ENCODE peak calls at places on chromosomes 16 and 17, in nine cellular contexts. Y is AG09309, B is foreskin fibroblast, O is heart right ventricle, M is uterus, U is tibial nerve, K is ovary, W is PC-3, S is transverse colon. L is an unnamed sample.

GRCh38 chr17:44556114-44556853 is 1.0 kb upstream of the FZD2 start:
- DNase-seq in K (peak), O (peak), Y (no peak), M (peak), B (peak), W (peak), U (no peak), S (peak), L (peak)

GRCh38 chr16:48102083-48103008 is 53.4 kb downstream of the ABCC12 start:
- DNase-seq in U (no peak), K (no peak), S (no peak), B (no peak), Y (no peak), M (no peak), W (no peak), O (no peak), L (no peak)

GRCh38 chr17:57911834-57912673 is 43.2 kb downstream of the CUEDC1 start:
- DNase-seq in K (peak), W (peak), S (peak), O (peak), B (peak), M (peak), Y (no peak), U (peak), L (no peak)

GRCh38 chr17:32490101-32490482 is 3.3 kb downstream of the CDK5R1 start:
- DNase-seq in O (no peak), U (no peak), B (no peak), W (no peak), K (no peak), Y (no peak), M (no peak), S (no peak), L (no peak)

GRCh38 chr17:17761894-17762781 is 74.6 kb downstream of the SREBF1 start:
- DNase-seq in B (no peak), O (no peak), Y (no peak), U (no peak), S (no peak), K (no peak), M (no peak), W (no peak), L (no peak)

GRCh38 chr17:7838291-7839075 is 4.5 kb downstream of the KDM6B start:
- DNase-seq in S (peak), K (peak), B (peak), U (no peak), O (no peak), M (peak), W (no peak), Y (no peak), L (no peak)

GRCh38 chr16:89691986-89692569 is 5.6 kb downstream of the CDK10 start:
- DNase-seq in K (no peak), W (no peak), B (no peak), M (no peak), Y (no peak), U (no peak), S (no peak), O (no peak), L (no peak)

GRCh38 chr17:57945999-57946797 is 9.0 kb downstream of the CUEDC1 start:
- DNase-seq in W (no peak), M (no peak), S (no peak), U (no peak), B (peak), O (no peak), K (no peak), Y (no peak), L (no peak)

GRCh38 chr16:12215302-12216105 is 239.0 kb downstream of the SNX29 start:
- DNase-seq in S (no peak), B (no peak), O (no peak), K (no peak), M (no peak), W (no peak), U (no peak), Y (no peak), L (no peak)

GRCh38 chr17:49249890-49250522 is 19.4 kb upstream of the PHOSPHO1 start:
- DNase-seq in K (no peak), M (no peak), O (no peak), S (no peak), Y (no peak), U (no peak), W (no peak), B (no peak), L (no peak)

GRCh38 chr17:8284126-8284525 is 4.3 kb upstream of the RANGRF start:
- DNase-seq in S (no peak), W (no peak), B (no peak), Y (no peak), O (no peak), K (no peak), M (no peak), U (no peak), L (no peak)

GRCh38 chr16:30956601-30957455 is 726 bp upstream of the SETD1A start:
- DNase-seq in U (peak), O (peak), B (peak), Y (no peak), W (peak), S (peak), M (peak), K (peak), L (no peak)
- TF ChIP-seq CTCF in U (peak), O (no peak), B (peak), Y (peak), W (no peak), S (peak), M (peak), K (peak), L (peak)

DNA sequence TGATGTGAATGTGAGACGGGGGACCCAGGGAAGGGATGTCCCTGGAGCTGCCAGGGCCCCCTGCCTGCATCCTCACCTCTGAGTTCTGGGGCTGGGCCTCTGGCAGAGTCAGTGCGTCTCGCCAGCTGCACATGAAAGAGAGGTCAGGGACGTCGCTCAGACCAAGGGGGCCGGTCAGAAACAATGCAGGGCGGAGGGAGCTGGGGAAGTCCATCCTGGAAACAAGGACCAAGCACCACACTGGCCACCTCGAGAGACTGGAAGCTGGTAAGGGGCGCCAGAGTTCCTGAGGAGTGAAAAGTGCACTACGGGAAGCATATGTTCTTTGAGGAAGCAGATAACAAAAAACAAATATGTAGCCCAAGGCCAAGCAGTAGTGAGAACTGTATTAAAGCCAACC is 2.1 kb downstream of the TAF1C start:
- DNase-seq in M (peak), K (peak), Y (no peak), O (peak), W (no peak), S (no peak), U (no peak), B (no peak), L (no peak)
- H3K4me3 ChIP-seq in M (no peak), K (no peak), Y (no peak), O (no peak), W (no peak), S (no peak), U (no peak), B (no peak), L (no peak)

DNA sequence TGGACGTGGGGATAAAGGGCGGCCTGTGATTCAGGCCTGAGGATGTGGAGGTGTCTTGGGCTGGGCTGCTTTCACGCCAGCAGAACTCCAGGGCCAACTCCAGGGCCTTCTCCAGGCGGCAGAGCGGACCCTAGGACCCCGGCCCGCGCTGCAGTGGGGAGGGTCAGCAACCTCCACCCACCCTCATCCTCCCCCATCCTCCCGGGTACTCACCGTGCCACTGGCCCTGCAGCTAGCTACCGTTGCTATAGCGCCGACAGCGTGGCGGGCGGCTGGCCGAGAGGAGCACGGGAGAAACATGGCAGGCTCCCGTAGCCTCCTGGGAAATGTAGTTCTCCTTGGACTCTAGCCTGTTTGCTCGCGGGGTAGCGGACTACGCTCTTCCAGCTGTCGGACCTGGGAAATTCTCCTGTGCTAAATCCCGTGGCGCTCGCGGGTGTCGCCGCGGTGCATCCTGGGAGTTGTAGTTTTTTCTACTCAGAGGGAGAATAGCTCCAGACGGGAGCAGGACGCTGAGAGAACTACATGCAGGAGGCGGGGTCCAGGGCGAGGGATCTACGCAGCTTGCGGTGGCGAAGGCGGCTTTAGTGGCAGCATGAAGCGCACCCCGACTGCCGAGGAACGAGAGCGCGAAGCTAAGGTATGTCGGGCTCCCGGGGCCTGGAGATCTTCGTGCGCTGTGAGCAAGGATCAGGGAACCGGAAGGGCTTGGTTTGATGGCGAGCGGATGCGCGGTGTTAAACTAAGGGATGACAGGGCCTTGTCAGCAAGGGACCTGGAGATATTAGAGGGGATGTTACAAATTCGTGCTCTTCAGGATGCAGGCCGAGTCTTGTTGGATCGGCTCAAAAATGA is at the start of the genes FTO and RPGRIP1L:
- DNase-seq in B (peak), U (peak), K (peak), S (peak), Y (peak), W (peak), M (peak), O (peak), L (peak)
- TF ChIP-seq CTCF in B (no peak), U (no peak), K (no peak), S (no peak), Y (no peak), W (no peak), M (no peak), O (no peak), L (no peak)

GRCh38 chr16:17901309-17901708 is 430.5 kb upstream of the XYLT1 start:
- DNase-seq in W (no peak), S (no peak), M (no peak), K (no peak), B (no peak), U (no peak), O (no peak), Y (no peak), L (no peak)
- H3K4me3 ChIP-seq in W (no peak), S (no peak), M (no peak), K (no peak), B (no peak), U (no peak), O (no peak), Y (no peak), L (no peak)

GRCh38 chr16:77539336-77539735 is 104.5 kb upstream of the ADAMTS18 start:
- DNase-seq in U (no peak), M (no peak), B (no peak), S (no peak), W (no peak), K (no peak), O (no peak), Y (no peak), L (no peak)

GRCh38 chr16:77540656-77541055 is 105.8 kb upstream of the ADAMTS18 start:
- DNase-seq in W (no peak), K (no peak), O (no peak), B (no peak), U (no peak), M (no peak), S (no peak), Y (no peak), L (no peak)

DNA sequence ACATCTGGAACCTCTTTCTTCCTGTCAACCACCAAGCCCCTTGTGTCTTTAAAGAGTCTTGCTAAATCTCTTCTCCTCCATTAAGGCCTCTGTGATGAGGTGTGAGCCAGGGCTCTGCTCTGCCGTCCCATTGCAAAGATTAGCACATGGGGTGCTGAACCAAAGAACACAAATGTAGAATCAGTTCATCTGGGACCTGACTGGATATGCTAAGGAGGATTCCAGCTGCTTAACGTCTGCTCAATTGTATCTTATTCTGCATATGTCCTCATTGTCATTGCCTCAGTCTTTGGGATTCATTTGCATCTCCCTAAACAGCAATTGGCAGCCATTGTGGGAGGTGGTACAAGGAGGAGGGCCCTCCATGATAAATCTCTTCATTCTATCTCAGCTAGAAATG is 106.3 kb upstream of the ADAMTS18 start:
- DNase-seq in M (no peak), K (no peak), S (no peak), U (no peak), W (no peak), Y (no peak), O (no peak), B (no peak), L (no peak)
- TF ChIP-seq CTCF in M (no peak), K (no peak), S (no peak), U (no peak), W (no peak), Y (no peak), O (no peak), B (no peak), L (no peak)

GRCh38 chr17:12349297-12349696 is 316.4 kb upstream of the MYOCD start:
- DNase-seq in M (no peak), Y (no peak), W (no peak), B (no peak), O (no peak), U (no peak), K (no peak), S (no peak), L (no peak)
- H3K4me3 ChIP-seq in M (no peak), Y (no peak), W (no peak), B (no peak), O (no peak), U (no peak), K (no peak), S (no peak), L (no peak)

L was measured in GM12864.